ENCODE peak calls at places on chromosomes 1 and 21, in eight cellular contexts. One of them, this sample, is unnamed.

GRCh38 chr1:77143529-77144121 is 75.6 kb downstream of the PIGK start:
- DNase-seq in breast epithelium: no peak
- DNase-seq in psoas muscle: no peak
- DNase-seq in A673: peak; percentile 18
- DNase-seq in pancreas: no peak
- DNase-seq in endodermal cell: no peak
- DNase-seq in sigmoid colon: no peak
- DNase-seq in WERI-Rb-1: no peak
- DNase-seq in this sample: no peak

GRCh38 chr1:229066591-229066990 is 204.3 kb upstream of the RAB4A start:
- DNase-seq in breast epithelium: no peak
- DNase-seq in psoas muscle: no peak
- DNase-seq in A673: no peak
- DNase-seq in pancreas: no peak
- DNase-seq in endodermal cell: no peak
- DNase-seq in sigmoid colon: no peak
- DNase-seq in WERI-Rb-1: no peak
- DNase-seq in this sample: no peak

GRCh38 chr1:209755926-209756607 is at the start of gene TRAF3IP3:
- DNase-seq in breast epithelium: no peak
- DNase-seq in psoas muscle: no peak
- DNase-seq in A673: no peak
- DNase-seq in pancreas: no peak
- DNase-seq in endodermal cell: no peak
- DNase-seq in sigmoid colon: no peak
- DNase-seq in WERI-Rb-1: no peak
- DNase-seq in this sample: no peak

GRCh38 chr1:116824631-116825399 is 70.6 kb downstream of the CD2 start:
- DNase-seq in breast epithelium: no peak
- DNase-seq in psoas muscle: no peak
- DNase-seq in A673: peak; percentile 46
- DNase-seq in pancreas: peak; percentile 61
- DNase-seq in endodermal cell: peak; percentile 75
- DNase-seq in sigmoid colon: no peak
- DNase-seq in WERI-Rb-1: peak; percentile 29
- DNase-seq in this sample: peak; percentile 26

GRCh38 chr1:241972703-241973375 is 15.3 kb downstream of the BECN2 start:
- DNase-seq in breast epithelium: no peak
- DNase-seq in psoas muscle: no peak
- DNase-seq in A673: no peak
- DNase-seq in pancreas: no peak
- DNase-seq in endodermal cell: peak; percentile 71
- DNase-seq in sigmoid colon: no peak
- DNase-seq in WERI-Rb-1: peak; percentile 21
- DNase-seq in this sample: peak; percentile 77

GRCh38 chr1:102897537-102897936 is 210.8 kb downstream of the COL11A1 start:
- DNase-seq in breast epithelium: no peak
- DNase-seq in psoas muscle: no peak
- DNase-seq in A673: peak; percentile 24
- DNase-seq in pancreas: no peak
- DNase-seq in endodermal cell: no peak
- DNase-seq in sigmoid colon: no peak
- DNase-seq in WERI-Rb-1: no peak
- DNase-seq in this sample: no peak

GRCh38 chr1:66704177-66704880 is 47.9 kb upstream of the DYNLT5 start:
- DNase-seq in breast epithelium: no peak
- DNase-seq in psoas muscle: no peak
- DNase-seq in A673: no peak
- DNase-seq in pancreas: no peak
- DNase-seq in endodermal cell: no peak
- DNase-seq in sigmoid colon: no peak
- DNase-seq in WERI-Rb-1: no peak
- DNase-seq in this sample: no peak

GRCh38 chr1:37035828-37036666 is 1.7 kb upstream of the GRIK3 start:
- DNase-seq in breast epithelium: no peak
- DNase-seq in psoas muscle: no peak
- DNase-seq in A673: no peak
- DNase-seq in pancreas: no peak
- DNase-seq in endodermal cell: peak; percentile 86
- DNase-seq in sigmoid colon: no peak
- DNase-seq in WERI-Rb-1: peak; percentile 88
- DNase-seq in this sample: peak; percentile 70

GRCh38 chr1:157941939-157942338 is 51.5 kb upstream of the KIRREL1 start:
- DNase-seq in breast epithelium: no peak
- DNase-seq in psoas muscle: no peak
- DNase-seq in A673: no peak
- DNase-seq in pancreas: no peak
- DNase-seq in endodermal cell: no peak
- DNase-seq in sigmoid colon: no peak
- DNase-seq in WERI-Rb-1: no peak
- DNase-seq in this sample: no peak

GRCh38 chr21:28561772-28562171 is 430.9 kb downstream of the LTN1 start:
- DNase-seq in breast epithelium: no peak
- DNase-seq in psoas muscle: no peak
- DNase-seq in A673: no peak
- DNase-seq in pancreas: no peak
- DNase-seq in endodermal cell: no peak
- DNase-seq in sigmoid colon: no peak
- DNase-seq in WERI-Rb-1: no peak
- DNase-seq in this sample: no peak

GRCh38 chr1:208176654-208177053 is 67.5 kb downstream of the PLXNA2 start:
- DNase-seq in breast epithelium: no peak
- DNase-seq in psoas muscle: no peak
- DNase-seq in A673: no peak
- DNase-seq in pancreas: no peak
- DNase-seq in endodermal cell: no peak
- DNase-seq in sigmoid colon: no peak
- DNase-seq in WERI-Rb-1: no peak
- DNase-seq in this sample: no peak

GRCh38 chr1:44592208-44593145 is 81.8 kb downstream of the TMEM53 start:
- DNase-seq in breast epithelium: no peak
- DNase-seq in psoas muscle: no peak
- DNase-seq in A673: no peak
- DNase-seq in pancreas: no peak
- DNase-seq in endodermal cell: peak; percentile 77
- DNase-seq in sigmoid colon: no peak
- DNase-seq in WERI-Rb-1: no peak
- DNase-seq in this sample: no peak

GRCh38 chr1:5640845-5641244 is 351.4 kb downstream of the NPHP4 start:
- DNase-seq in breast epithelium: no peak
- DNase-seq in psoas muscle: no peak
- DNase-seq in A673: peak; percentile 15
- DNase-seq in pancreas: no peak
- DNase-seq in endodermal cell: peak; percentile 66
- DNase-seq in sigmoid colon: no peak
- DNase-seq in WERI-Rb-1: peak; percentile 43
- DNase-seq in this sample: no peak

GRCh38 chr1:181504294-181505115 is 21.2 kb downstream of the CACNA1E start:
- DNase-seq in breast epithelium: no peak
- DNase-seq in psoas muscle: no peak
- DNase-seq in A673: peak; percentile 71
- DNase-seq in pancreas: no peak
- DNase-seq in endodermal cell: peak; percentile 85
- DNase-seq in sigmoid colon: no peak
- DNase-seq in WERI-Rb-1: peak; percentile 19
- DNase-seq in this sample: peak; percentile 27

GRCh38 chr1:8987881-8988617 is 38.2 kb downstream of the SLC2A7 start:
- DNase-seq in breast epithelium: peak; percentile 44
- DNase-seq in psoas muscle: peak; percentile 51
- DNase-seq in A673: peak; percentile 56
- DNase-seq in pancreas: no peak
- DNase-seq in endodermal cell: peak; percentile 92
- DNase-seq in sigmoid colon: peak; percentile 72
- DNase-seq in WERI-Rb-1: peak; percentile 57
- DNase-seq in this sample: peak; percentile 36

GRCh38 chr1:225816643-225817538 is 7.0 kb downstream of the EPHX1 start:
- DNase-seq in breast epithelium: no peak
- DNase-seq in psoas muscle: peak; percentile 70
- DNase-seq in A673: no peak
- DNase-seq in pancreas: no peak
- DNase-seq in endodermal cell: no peak
- DNase-seq in sigmoid colon: peak; percentile 90
- DNase-seq in WERI-Rb-1: no peak
- DNase-seq in this sample: no peak

GRCh38 chr1:60470231-60470630 is 396.7 kb upstream of the C1orf87 start:
- DNase-seq in breast epithelium: no peak
- DNase-seq in psoas muscle: no peak
- DNase-seq in A673: no peak
- DNase-seq in pancreas: no peak
- DNase-seq in endodermal cell: no peak
- DNase-seq in sigmoid colon: no peak
- DNase-seq in WERI-Rb-1: no peak
- DNase-seq in this sample: no peak

GRCh38 chr1:93839307-93839706 is 39.7 kb downstream of the DNTTIP2 start:
- DNase-seq in breast epithelium: no peak
- DNase-seq in psoas muscle: no peak
- DNase-seq in A673: no peak
- DNase-seq in pancreas: no peak
- DNase-seq in endodermal cell: no peak
- DNase-seq in sigmoid colon: no peak
- DNase-seq in WERI-Rb-1: no peak
- DNase-seq in this sample: no peak

GRCh38 chr1:230836347-230836746 is 32.0 kb downstream of the C1orf198 start:
- DNase-seq in breast epithelium: no peak
- DNase-seq in psoas muscle: no peak
- DNase-seq in A673: no peak
- DNase-seq in pancreas: no peak
- DNase-seq in endodermal cell: no peak
- DNase-seq in sigmoid colon: no peak
- DNase-seq in WERI-Rb-1: no peak
- DNase-seq in this sample: no peak

GRCh38 chr1:91513160-91513559 is 12.5 kb downstream of the CDC7 start:
- DNase-seq in breast epithelium: no peak
- DNase-seq in psoas muscle: no peak
- DNase-seq in A673: no peak
- DNase-seq in pancreas: no peak
- DNase-seq in endodermal cell: no peak
- DNase-seq in sigmoid colon: no peak
- DNase-seq in WERI-Rb-1: no peak
- DNase-seq in this sample: no peak
- TF ChIP-seq CTCF in breast epithelium: peak; percentile 55
- TF ChIP-seq CTCF in psoas muscle: peak; percentile 53
- TF ChIP-seq CTCF in A673: no peak
- TF ChIP-seq CTCF in pancreas: no peak
- TF ChIP-seq CTCF in endodermal cell: peak; percentile 66
- TF ChIP-seq CTCF in sigmoid colon: peak; percentile 41
- TF ChIP-seq CTCF in WERI-Rb-1: no peak
- TF ChIP-seq CTCF in this sample: no peak

GRCh38 chr1:19473119-19473518 is 12.2 kb downstream of the CAPZB start:
- DNase-seq in breast epithelium: no peak
- DNase-seq in psoas muscle: no peak
- DNase-seq in A673: no peak
- DNase-seq in pancreas: no peak
- DNase-seq in endodermal cell: no peak
- DNase-seq in sigmoid colon: no peak
- DNase-seq in WERI-Rb-1: no peak
- DNase-seq in this sample: no peak

GRCh38 chr1:19479351-19480120 is 5.8 kb downstream of the CAPZB start:
- DNase-seq in breast epithelium: no peak
- DNase-seq in psoas muscle: no peak
- DNase-seq in A673: no peak
- DNase-seq in pancreas: no peak
- DNase-seq in endodermal cell: no peak
- DNase-seq in sigmoid colon: no peak
- DNase-seq in WERI-Rb-1: no peak
- DNase-seq in this sample: no peak

GRCh38 chr1:19477284-19478240 is 7.8 kb downstream of the CAPZB start:
- DNase-seq in breast epithelium: no peak
- DNase-seq in psoas muscle: no peak
- DNase-seq in A673: no peak
- DNase-seq in pancreas: no peak
- DNase-seq in endodermal cell: no peak
- DNase-seq in sigmoid colon: no peak
- DNase-seq in WERI-Rb-1: no peak
- DNase-seq in this sample: no peak

GRCh38 chr1:19478241-19478780 is 7.0 kb downstream of the CAPZB start:
- DNase-seq in breast epithelium: no peak
- DNase-seq in psoas muscle: no peak
- DNase-seq in A673: no peak
- DNase-seq in pancreas: no peak
- DNase-seq in endodermal cell: no peak
- DNase-seq in sigmoid colon: no peak
- DNase-seq in WERI-Rb-1: no peak
- DNase-seq in this sample: no peak

GRCh38 chr1:19476440-19477190 is 8.7 kb downstream of the CAPZB start:
- DNase-seq in breast epithelium: no peak
- DNase-seq in psoas muscle: no peak
- DNase-seq in A673: no peak
- DNase-seq in pancreas: no peak
- DNase-seq in endodermal cell: no peak
- DNase-seq in sigmoid colon: no peak
- DNase-seq in WERI-Rb-1: no peak
- DNase-seq in this sample: no peak
- H3K4me3 ChIP-seq in breast epithelium: peak overlapping the region; percentile 28
- H3K4me3 ChIP-seq in psoas muscle: no peak overlapping the region
- H3K4me3 ChIP-seq in A673: no peak overlapping the region
- H3K4me3 ChIP-seq in pancreas: no peak overlapping the region
- H3K4me3 ChIP-seq in endodermal cell: no peak overlapping the region
- H3K4me3 ChIP-seq in sigmoid colon: no peak overlapping the region
- H3K4me3 ChIP-seq in WERI-Rb-1: no peak overlapping the region
- H3K4me3 ChIP-seq in this sample: no peak overlapping the region

GRCh38 chr1:203229471-203230178 is at the start of gene CHIT1:
- DNase-seq in breast epithelium: no peak
- DNase-seq in psoas muscle: no peak
- DNase-seq in A673: no peak
- DNase-seq in pancreas: no peak
- DNase-seq in endodermal cell: no peak
- DNase-seq in sigmoid colon: no peak
- DNase-seq in WERI-Rb-1: no peak
- DNase-seq in this sample: no peak
- H3K27me3 ChIP-seq in breast epithelium: no peaks in the 10 kb centered on the region
- H3K27me3 ChIP-seq in psoas muscle: no peaks in the 10 kb centered on the region
- H3K27me3 ChIP-seq in A673: peaks cover 31% of the 10 kb centered on the region
- H3K27me3 ChIP-seq in pancreas: no peaks in the 10 kb centered on the region
- H3K27me3 ChIP-seq in endodermal cell: peaks cover 29% of the 10 kb centered on the region
- H3K27me3 ChIP-seq in sigmoid colon: no peaks in the 10 kb centered on the region
- H3K27me3 ChIP-seq in WERI-Rb-1: no peaks in the 10 kb centered on the region
- H3K27me3 ChIP-seq in this sample: no peaks in the 10 kb centered on the region

DNA sequence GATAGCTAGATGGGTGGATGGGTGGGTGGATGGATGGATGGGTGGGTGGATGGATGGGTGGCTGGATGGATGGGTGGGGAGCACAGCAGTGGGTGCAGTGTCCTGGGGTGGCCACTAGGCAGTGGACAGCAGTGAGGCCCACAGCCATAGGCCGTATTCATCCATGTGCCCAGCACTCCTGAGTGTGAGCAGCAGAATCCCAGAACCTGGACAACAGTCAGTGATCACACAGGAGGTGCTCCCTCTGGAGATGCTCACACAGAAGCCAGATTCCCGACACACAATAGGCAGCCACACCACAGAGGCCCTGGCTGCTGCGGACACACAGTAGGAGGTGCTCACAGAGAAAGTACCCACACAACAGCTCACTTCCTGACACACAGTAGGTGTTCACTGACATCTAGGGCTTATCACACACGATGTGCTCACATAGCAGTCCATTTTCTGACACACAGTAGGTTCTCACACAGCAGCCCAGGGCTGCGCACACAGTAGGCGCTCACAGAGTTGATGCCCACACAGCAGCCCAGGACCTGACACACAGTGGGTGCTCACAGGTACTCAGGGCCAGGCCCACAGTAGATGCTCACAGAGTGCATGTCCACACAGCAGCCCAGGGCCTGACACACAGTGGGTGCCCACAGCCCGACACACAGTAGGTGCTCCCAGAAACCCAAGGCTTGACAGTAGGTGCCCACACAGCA is 64.0 kb downstream of the RAP1GAP start:
- DNase-seq in breast epithelium: no peak
- DNase-seq in psoas muscle: no peak
- DNase-seq in A673: no peak
- DNase-seq in pancreas: no peak
- DNase-seq in endodermal cell: no peak
- DNase-seq in sigmoid colon: no peak
- DNase-seq in WERI-Rb-1: no peak
- DNase-seq in this sample: no peak
- TF ChIP-seq CTCF in breast epithelium: no peak
- TF ChIP-seq CTCF in psoas muscle: no peak
- TF ChIP-seq CTCF in A673: no peak
- TF ChIP-seq CTCF in pancreas: no peak
- TF ChIP-seq CTCF in endodermal cell: no peak
- TF ChIP-seq CTCF in sigmoid colon: no peak
- TF ChIP-seq CTCF in WERI-Rb-1: peak; percentile 38
- TF ChIP-seq CTCF in this sample: no peak